ENCODE peak calls at places on chromosome 1, in four cellular contexts. N is activated gamma-delta T cell treated with Interleukin-2 at 50 U/mL for 16 hours, U is PC-3, J is LHCN-M2. F is an unnamed sample.
A peak's percentile ranks its signal among the peaks of the same experiment; 100 is the strongest.

GRCh38 chr1:119326251-119326650 is 42.3 kb upstream of the HAO2 start:
- DNase-seq in J (no peak), N (no peak), U (no peak), F (no peak)

GRCh38 chr1:36279110-36279788 is 26.9 kb upstream of the SH3D21 start:
- DNase-seq in U (no peak), N (no peak), J (peak; percentile 23), F (no peak)

GRCh38 chr1:20124451-20125057 is 5.2 kb upstream of the PLA2G2D start:
- DNase-seq in J (peak; percentile 73), N (no peak), U (peak; percentile 95), F (peak; percentile 68)

GRCh38 chr1:87134625-87135024 is 194.1 kb upstream of the LMO4 start:
- DNase-seq in J (no peak), U (no peak), N (no peak), F (no peak)

GRCh38 chr1:40785446-40785845 is 1.9 kb downstream of the KCNQ4 start:
- DNase-seq in N (no peak), J (no peak), U (no peak), F (no peak)

GRCh38 chr1:64980745-64981601 is 14.6 kb upstream of the JAK1 start:
- DNase-seq in J (peak; percentile 16), N (no peak), U (peak; percentile 80), F (no peak)

GRCh38 chr1:246647113-246647512 is 77.1 kb upstream of the SCCPDH start:
- DNase-seq in J (peak; percentile 80), U (no peak), N (no peak), F (peak; percentile 54)

GRCh38 chr1:117605164-117605810 is 561 bp upstream of the TENT5C start:
- DNase-seq in J (no peak), U (peak; percentile 14), N (no peak), F (no peak)

GRCh38 chr1:147700042-147700711 is 29.9 kb upstream of the ACP6 start:
- DNase-seq in N (peak; percentile 52), U (peak; percentile 87), J (peak; percentile 62), F (peak; percentile 27)

GRCh38 chr1:1943834-1944570 is 24.9 kb upstream of the TMEM52 start:
- DNase-seq in J (peak; percentile 14), N (peak; percentile 64), U (peak; percentile 74), F (peak; percentile 77)

GRCh38 chr1:38783659-38784229 is 75.8 kb downstream of the RRAGC start:
- DNase-seq in N (no peak), J (no peak), U (no peak), F (no peak)

GRCh38 chr1:17347769-17348592 is 24.0 kb upstream of the PADI6 start:
- DNase-seq in J (peak; percentile 7), N (no peak), U (peak; percentile 97), F (no peak)

GRCh38 chr1:41708332-41708731 is 210.4 kb downstream of the HIVEP3 start:
- DNase-seq in N (no peak), U (no peak), J (no peak), F (no peak)

GRCh38 chr1:153253693-153254092 is 5.8 kb upstream of the LORICRIN start:
- DNase-seq in J (no peak), U (no peak), N (no peak), F (no peak)

GRCh38 chr1:32501865-32502264 is 37.0 kb downstream of the ZBTB8B start:
- DNase-seq in J (peak; percentile 78), U (no peak), N (no peak), F (no peak)

GRCh38 chr1:53470155-53470554 is 11.0 kb downstream of the DMRTB1 start:
- DNase-seq in U (no peak), N (no peak), J (peak; percentile 54), F (peak; percentile 77)

GRCh38 chr1:246338546-246338945 is 168.5 kb downstream of the SMYD3 start:
- DNase-seq in N (no peak), U (no peak), J (no peak), F (no peak)

GRCh38 chr1:93816970-93817738 is 61.9 kb downstream of the DNTTIP2 start:
- DNase-seq in U (no peak), N (no peak), J (peak; percentile 84), F (no peak)

GRCh38 chr1:201791775-201792166 is 37.2 kb upstream of the IPO9 start:
- DNase-seq in N (no peak), J (peak; percentile 85), U (no peak), F (no peak)

GRCh38 chr1:227764019-227764391 is 28.8 kb downstream of the SNAP47 start:
- DNase-seq in N (no peak), J (peak; percentile 30), U (peak; percentile 96), F (no peak)

GRCh38 chr1:214002472-214002871 is 14.7 kb downstream of the PROX1 start:
- DNase-seq in N (no peak), U (peak; percentile 76), J (peak; percentile 89), F (no peak)

GRCh38 chr1:83511327-83511726 is 487.6 kb downstream of the TTLL7 start:
- DNase-seq in J (no peak), N (no peak), U (no peak), F (no peak)

GRCh38 chr1:205977348-205978014 is 25.7 kb downstream of the RAB7B start:
- DNase-seq in U (peak; percentile 91), N (peak; percentile 72), J (peak; percentile 78), F (peak; percentile 49)

GRCh38 chr1:2133039-2133878 is 61.3 kb downstream of the FAAP20 start:
- DNase-seq in J (peak; percentile 80), U (peak; percentile 99), N (peak; percentile 93), F (peak; percentile 97)

GRCh38 chr1:39262802-39263201 is 58.3 kb downstream of the MACF1 start:
- DNase-seq in U (no peak), J (no peak), N (no peak), F (no peak)

GRCh38 chr1:162371611-162372010 is 5.0 kb downstream of the SPATA46 start:
- DNase-seq in N (no peak), U (peak; percentile 49), J (peak; percentile 53), F (no peak)

F was measured in Peyer's patch.